ENCODE peak calls at places on chromosomes 3 and 15, in seven cellular contexts. B is BE2C; T is activated effector memory CD4-positive, alpha-beta T cell treated with Interleukin-2 at 50 U/mL for 16 hours; I is SK-N-SH; O is GM19239; Z is EH; E is cerebellar cortex. F is an unnamed sample.

GRCh38 chr15:76339302-76340197 is 3.0 kb downstream of the ISL2 start:
- DNase-seq in B (no peak), T (no peak), I (peak), O (peak), Z (peak), E (no peak), F (peak)

GRCh38 chr3:110473405-110473804 is 598.2 kb upstream of the NECTIN3 start:
- DNase-seq in B (no peak), T (no peak), I (no peak), O (no peak), Z (no peak), E (no peak), F (no peak)

GRCh38 chr3:24943961-24944360 is 449.3 kb upstream of the THRB start:
- DNase-seq in B (no peak), T (no peak), I (no peak), O (no peak), Z (no peak), E (no peak), F (no peak)

GRCh38 chr15:101014921-101015841 is 96.0 kb downstream of the LRRK1 start:
- DNase-seq in B (peak), T (peak), I (peak), O (peak), Z (peak), E (peak), F (peak)

GRCh38 chr3:81198766-81199165 is 562.7 kb downstream of the GBE1 start:
- DNase-seq in B (no peak), T (no peak), I (peak), O (no peak), Z (no peak), E (no peak), F (no peak)

GRCh38 chr3:50089603-50089945 is 855 bp downstream of the RBM5 start:
- DNase-seq in B (no peak), T (no peak), I (no peak), O (no peak), Z (peak), E (no peak), F (no peak)

GRCh38 chr3:128456776-128457715 is 9.6 kb downstream of the DNAJB8 start:
- DNase-seq in B (peak), T (no peak), I (peak), O (no peak), Z (no peak), E (no peak), F (no peak)

GRCh38 chr3:35383719-35384555 is 255.4 kb upstream of the ARPP21 start:
- DNase-seq in B (no peak), T (no peak), I (peak), O (no peak), Z (no peak), E (peak), F (no peak)

GRCh38 chr3:42581400-42581708 is 413 bp downstream of the SEC22C start:
- DNase-seq in B (no peak), T (peak), I (no peak), O (no peak), Z (no peak), E (no peak), F (no peak)

GRCh38 chr3:149486726-149487125 is 12.2 kb downstream of the TM4SF4 start:
- DNase-seq in B (no peak), T (no peak), I (no peak), O (no peak), Z (no peak), E (no peak), F (no peak)

GRCh38 chr3:117666316-117666715 is 956.7 kb downstream of the TUSC7 start:
- DNase-seq in B (no peak), T (no peak), I (no peak), O (no peak), Z (no peak), E (no peak), F (no peak)

GRCh38 chr15:69834756-69835155 is 263.0 kb downstream of the TLE3 start:
- DNase-seq in B (no peak), T (no peak), I (no peak), O (no peak), Z (peak), E (no peak), F (no peak)

GRCh38 chr3:38516669-38517068 is 20.5 kb downstream of the EXOG start:
- DNase-seq in B (no peak), T (no peak), I (no peak), O (no peak), Z (no peak), E (no peak), F (no peak)

GRCh38 chr3:108001457-108001856 is 89.4 kb downstream of the CD47 start:
- DNase-seq in B (no peak), T (no peak), I (no peak), O (no peak), Z (no peak), E (no peak), F (peak)

GRCh38 chr3:71064976-71065763 is 518.4 kb downstream of the FOXP1 start:
- DNase-seq in B (peak), T (peak), I (no peak), O (no peak), Z (peak), E (no peak), F (no peak)

GRCh38 chr3:114809668-114810413 is 337.2 kb downstream of the ZBTB20 start:
- DNase-seq in B (no peak), T (no peak), I (no peak), O (peak), Z (peak), E (no peak), F (no peak)

GRCh38 chr3:195467641-195468390 is 25.0 kb upstream of the ACAP2 start:
- DNase-seq in B (no peak), T (no peak), I (no peak), O (no peak), Z (peak), E (no peak), F (no peak)

GRCh38 chr3:69444980-69445379 is 59.1 kb upstream of the FRMD4B start:
- DNase-seq in B (no peak), T (no peak), I (no peak), O (no peak), Z (peak), E (peak), F (no peak)

GRCh38 chr15:63610209-63610841 is 13.1 kb downstream of the FBXL22 start:
- DNase-seq in B (peak), T (peak), I (peak), O (peak), Z (peak), E (peak), F (peak)

GRCh38 chr15:75153084-75153483 is 48.6 kb upstream of the C15orf39 start:
- DNase-seq in B (peak), T (no peak), I (peak), O (no peak), Z (peak), E (peak), F (peak)

GRCh38 chr15:99976811-99977271 is 243.6 kb upstream of the LYSMD4 start:
- DNase-seq in B (no peak), T (no peak), I (no peak), O (no peak), Z (no peak), E (no peak), F (peak)

GRCh38 chr3:131716007-131716406 is 213.2 kb upstream of the MRPL3 start:
- DNase-seq in B (no peak), T (no peak), I (no peak), O (peak), Z (no peak), E (no peak), F (no peak)

GRCh38 chr3:179056326-179056725 is 15.3 kb downstream of the ZMAT3 start:
- DNase-seq in B (no peak), T (no peak), I (no peak), O (no peak), Z (peak), E (no peak), F (no peak)

GRCh38 chr3:27366062-27366591 is 3.1 kb downstream of the NEK10 start:
- DNase-seq in B (no peak), T (no peak), I (no peak), O (no peak), Z (no peak), E (no peak), F (no peak)

GRCh38 chr3:27767000-27767399 is 44.9 kb upstream of the EOMES start:
- DNase-seq in B (no peak), T (no peak), I (no peak), O (no peak), Z (no peak), E (no peak), F (no peak)

GRCh38 chr15:89770041-89770440 is 6.1 kb upstream of the MESP2 start:
- DNase-seq in B (no peak), T (no peak), I (no peak), O (no peak), Z (peak), E (no peak), F (no peak)

GRCh38 chr3:33773627-33774026 is 24.8 kb upstream of the PDCD6IP start:
- DNase-seq in B (no peak), T (no peak), I (no peak), O (no peak), Z (peak), E (no peak), F (no peak)

GRCh38 chr15:57551717-57552677 is 39.7 kb upstream of the MYZAP start:
- DNase-seq in B (no peak), T (no peak), I (no peak), O (no peak), Z (peak), E (peak), F (no peak)

GRCh38 chr15:50854594-50855490 is 53.6 kb upstream of the AP4E1 start:
- DNase-seq in B (no peak), T (no peak), I (no peak), O (no peak), Z (peak), E (no peak), F (peak)

GRCh38 chr15:36361351-36361870 is 218.0 kb upstream of the CDIN1 start:
- DNase-seq in B (no peak), T (no peak), I (no peak), O (no peak), Z (peak), E (no peak), F (no peak)

GRCh38 chr3:113436794-113437193 is 4.5 kb downstream of the CFAP44 start:
- DNase-seq in B (no peak), T (no peak), I (no peak), O (no peak), Z (peak), E (no peak), F (no peak)

GRCh38 chr15:74458473-74458872 is 2.5 kb downstream of the UBL7 start:
- DNase-seq in B (no peak), T (no peak), I (no peak), O (no peak), Z (no peak), E (no peak), F (no peak)

GRCh38 chr15:27865926-27866325 is 233.2 kb downstream of the OCA2 start:
- DNase-seq in B (no peak), T (no peak), I (no peak), O (no peak), Z (no peak), E (no peak), F (no peak)

GRCh38 chr15:100879046-100879445 is 585 bp upstream of the ALDH1A3 start:
- DNase-seq in B (peak), T (no peak), I (peak), O (peak), Z (no peak), E (no peak), F (no peak)

GRCh38 chr3:184538600-184539431 is 22.8 kb upstream of the EPHB3 start:
- DNase-seq in B (no peak), T (no peak), I (no peak), O (no peak), Z (no peak), E (no peak), F (no peak)

F was measured in HL-60.